ENCODE peak calls at places on chromosomes 12 and 14, in nine cellular contexts. One of them, this sample, is unnamed.

GRCh38 chr12:13609874-13610273 is 371.5 kb downstream of the GRIN2B start:
- DNase-seq in fibroblast of villous mesenchyme: no peak
- DNase-seq in AG04449: no peak
- DNase-seq in fibroblast of pulmonary artery: no peak
- DNase-seq in pancreas: no peak
- DNase-seq in fibroblast of lung: no peak
- DNase-seq in NB4: no peak
- DNase-seq in AG09309: no peak
- DNase-seq in AG10803: no peak
- DNase-seq in this sample: no peak

GRCh38 chr14:60970146-60970545 is 10.7 kb downstream of the TRMT5 start:
- DNase-seq in AG04449: no peak
- DNase-seq in AG09309: no peak
- DNase-seq in NB4: peak
- DNase-seq in fibroblast of pulmonary artery: no peak
- DNase-seq in pancreas: no peak
- DNase-seq in AG10803: no peak
- DNase-seq in fibroblast of lung: no peak
- DNase-seq in fibroblast of villous mesenchyme: no peak
- DNase-seq in this sample: no peak

GRCh38 chr12:2118061-2118460 is 65.3 kb downstream of the CACNA1C start:
- DNase-seq in fibroblast of villous mesenchyme: no peak
- DNase-seq in NB4: peak
- DNase-seq in fibroblast of lung: no peak
- DNase-seq in AG10803: no peak
- DNase-seq in pancreas: no peak
- DNase-seq in AG04449: no peak
- DNase-seq in fibroblast of pulmonary artery: no peak
- DNase-seq in AG09309: no peak
- DNase-seq in this sample: no peak

GRCh38 chr14:95237121-95237876 is 80.0 kb upstream of the DICER1 start:
- DNase-seq in pancreas: no peak
- DNase-seq in AG09309: no peak
- DNase-seq in AG04449: no peak
- DNase-seq in fibroblast of lung: no peak
- DNase-seq in AG10803: no peak
- DNase-seq in NB4: peak
- DNase-seq in fibroblast of villous mesenchyme: no peak
- DNase-seq in fibroblast of pulmonary artery: no peak
- DNase-seq in this sample: no peak

GRCh38 chr12:122999986-123000420 is 19.5 kb downstream of the ARL6IP4 start:
- DNase-seq in AG09309: no peak
- DNase-seq in fibroblast of villous mesenchyme: no peak
- DNase-seq in AG04449: no peak
- DNase-seq in fibroblast of lung: no peak
- DNase-seq in AG10803: no peak
- DNase-seq in fibroblast of pulmonary artery: no peak
- DNase-seq in NB4: peak
- DNase-seq in pancreas: no peak
- DNase-seq in this sample: no peak

GRCh38 chr12:2624543-2625266 is 170.1 kb upstream of the FKBP4 start:
- DNase-seq in AG09309: no peak
- DNase-seq in pancreas: no peak
- DNase-seq in NB4: peak
- DNase-seq in AG10803: no peak
- DNase-seq in fibroblast of lung: peak
- DNase-seq in fibroblast of pulmonary artery: no peak
- DNase-seq in AG04449: no peak
- DNase-seq in fibroblast of villous mesenchyme: peak
- DNase-seq in this sample: peak

GRCh38 chr12:100668939-100669536 is 95.6 kb downstream of the GAS2L3 start:
- DNase-seq in AG09309: peak
- DNase-seq in fibroblast of lung: peak
- DNase-seq in pancreas: peak
- DNase-seq in NB4: peak
- DNase-seq in AG10803: peak
- DNase-seq in AG04449: no peak
- DNase-seq in fibroblast of villous mesenchyme: peak
- DNase-seq in fibroblast of pulmonary artery: peak
- DNase-seq in this sample: peak

GRCh38 chr14:75806247-75806876 is 145.3 kb downstream of the TTLL5 start:
- DNase-seq in fibroblast of villous mesenchyme: no peak
- DNase-seq in AG10803: no peak
- DNase-seq in NB4: no peak
- DNase-seq in AG04449: no peak
- DNase-seq in pancreas: no peak
- DNase-seq in fibroblast of pulmonary artery: no peak
- DNase-seq in fibroblast of lung: no peak
- DNase-seq in AG09309: no peak
- DNase-seq in this sample: no peak

DNA sequence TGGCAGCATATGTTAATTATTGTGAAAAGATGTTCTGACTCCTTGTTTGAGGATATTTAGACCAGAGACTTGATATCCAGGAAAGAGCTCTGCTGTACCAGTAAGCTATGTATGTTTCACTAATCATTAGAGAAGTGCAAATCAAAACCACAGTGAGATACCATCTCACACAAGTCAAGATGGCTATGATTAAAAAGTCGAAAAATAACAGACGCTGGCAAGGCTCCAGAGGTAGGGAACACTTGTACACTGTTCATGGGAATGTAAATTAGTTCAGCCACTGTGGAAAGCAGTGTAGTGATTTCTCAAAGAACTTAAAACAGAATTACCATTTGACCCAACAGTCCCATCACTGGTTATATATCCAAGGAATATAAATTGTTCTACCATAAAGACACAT is 171.6 kb downstream of the DPY19L2 start:
- DNase-seq in AG04449: no peak
- DNase-seq in pancreas: no peak
- DNase-seq in NB4: no peak
- DNase-seq in AG10803: no peak
- DNase-seq in AG09309: no peak
- DNase-seq in fibroblast of pulmonary artery: no peak
- DNase-seq in fibroblast of lung: no peak
- DNase-seq in fibroblast of villous mesenchyme: no peak
- DNase-seq in this sample: no peak
- TF ChIP-seq CTCF in AG04449: no peak
- TF ChIP-seq CTCF in pancreas: no peak
- TF ChIP-seq CTCF in NB4: no peak
- TF ChIP-seq CTCF in AG10803: no peak
- TF ChIP-seq CTCF in AG09309: no peak
- TF ChIP-seq CTCF in fibroblast of pulmonary artery: no peak
- TF ChIP-seq CTCF in fibroblast of lung: no peak
- TF ChIP-seq CTCF in fibroblast of villous mesenchyme: no peak
- TF ChIP-seq CTCF in this sample: no peak

DNA sequence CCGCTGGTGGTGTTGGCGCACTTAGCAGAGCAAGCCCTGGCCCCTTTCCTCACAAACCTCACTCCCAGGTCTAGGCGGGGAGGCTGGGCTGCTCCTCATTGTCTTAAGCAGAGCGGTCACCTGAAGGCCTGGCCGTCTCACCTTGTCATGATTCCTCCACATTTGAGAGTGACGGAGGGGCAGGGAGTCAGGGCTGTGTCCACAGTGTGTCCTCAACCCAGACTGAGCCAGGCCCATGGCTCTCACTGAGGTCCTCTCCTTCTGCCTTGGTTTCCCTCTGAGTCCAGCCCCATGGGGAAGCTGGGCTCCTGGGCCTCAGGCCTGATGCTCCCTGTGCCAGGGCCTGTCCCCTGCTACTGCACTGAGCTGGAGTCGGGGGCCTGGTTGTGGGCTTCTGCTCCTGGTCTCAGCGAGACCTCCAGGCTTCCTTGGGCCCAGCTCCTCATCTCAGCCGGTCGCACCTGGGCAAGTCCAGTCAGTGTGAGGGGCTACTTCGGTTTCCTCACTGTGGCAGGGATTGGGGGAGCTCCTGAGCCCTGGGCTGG is 44.9 kb downstream of the KRT80 start:
- DNase-seq in AG04449: no peak
- DNase-seq in AG10803: no peak
- DNase-seq in fibroblast of lung: no peak
- DNase-seq in pancreas: no peak
- DNase-seq in fibroblast of pulmonary artery: no peak
- DNase-seq in fibroblast of villous mesenchyme: no peak
- DNase-seq in AG09309: no peak
- DNase-seq in NB4: no peak
- DNase-seq in this sample: no peak
- H3K4me3 ChIP-seq in AG04449: no peak
- H3K4me3 ChIP-seq in AG10803: peak
- H3K4me3 ChIP-seq in fibroblast of lung: no peak
- H3K4me3 ChIP-seq in pancreas: no peak
- H3K4me3 ChIP-seq in fibroblast of pulmonary artery: no peak
- H3K4me3 ChIP-seq in fibroblast of villous mesenchyme: no peak
- H3K4me3 ChIP-seq in AG09309: no peak
- H3K4me3 ChIP-seq in NB4: no peak
- H3K4me3 ChIP-seq in this sample: no peak

GRCh38 chr12:115859231-115859630 is 418.3 kb downstream of the MED13L start:
- DNase-seq in fibroblast of lung: no peak
- DNase-seq in fibroblast of villous mesenchyme: no peak
- DNase-seq in AG09309: no peak
- DNase-seq in AG04449: no peak
- DNase-seq in AG10803: no peak
- DNase-seq in NB4: no peak
- DNase-seq in fibroblast of pulmonary artery: no peak
- DNase-seq in pancreas: no peak
- DNase-seq in this sample: no peak
- TF ChIP-seq CTCF in fibroblast of lung: no peak
- TF ChIP-seq CTCF in fibroblast of villous mesenchyme: no peak
- TF ChIP-seq CTCF in AG09309: no peak
- TF ChIP-seq CTCF in AG04449: no peak
- TF ChIP-seq CTCF in AG10803: no peak
- TF ChIP-seq CTCF in NB4: no peak
- TF ChIP-seq CTCF in fibroblast of pulmonary artery: no peak
- TF ChIP-seq CTCF in pancreas: no peak
- TF ChIP-seq CTCF in this sample: no peak

GRCh38 chr12:77064891-77065360 is 443 bp downstream of the E2F7 start:
- DNase-seq in fibroblast of lung: no peak
- DNase-seq in AG10803: no peak
- DNase-seq in fibroblast of pulmonary artery: no peak
- DNase-seq in fibroblast of villous mesenchyme: no peak
- DNase-seq in AG04449: no peak
- DNase-seq in AG09309: no peak
- DNase-seq in NB4: no peak
- DNase-seq in pancreas: no peak
- DNase-seq in this sample: no peak

GRCh38 chr12:77060883-77061240 is 4.5 kb downstream of the E2F7 start:
- DNase-seq in NB4: no peak
- DNase-seq in fibroblast of villous mesenchyme: no peak
- DNase-seq in pancreas: no peak
- DNase-seq in AG10803: no peak
- DNase-seq in AG09309: no peak
- DNase-seq in fibroblast of lung: no peak
- DNase-seq in AG04449: no peak
- DNase-seq in fibroblast of pulmonary artery: no peak
- DNase-seq in this sample: no peak

GRCh38 chr12:77062396-77062795 is 3.0 kb downstream of the E2F7 start:
- DNase-seq in fibroblast of villous mesenchyme: peak
- DNase-seq in NB4: no peak
- DNase-seq in AG04449: no peak
- DNase-seq in fibroblast of lung: peak
- DNase-seq in pancreas: no peak
- DNase-seq in AG10803: no peak
- DNase-seq in AG09309: no peak
- DNase-seq in fibroblast of pulmonary artery: no peak
- DNase-seq in this sample: no peak

GRCh38 chr12:77065361-77066204 is at the start of gene E2F7:
- DNase-seq in AG10803: peak
- DNase-seq in NB4: peak
- DNase-seq in fibroblast of lung: peak
- DNase-seq in pancreas: peak
- DNase-seq in AG09309: peak
- DNase-seq in AG04449: no peak
- DNase-seq in fibroblast of pulmonary artery: peak
- DNase-seq in fibroblast of villous mesenchyme: peak
- DNase-seq in this sample: peak

DNA sequence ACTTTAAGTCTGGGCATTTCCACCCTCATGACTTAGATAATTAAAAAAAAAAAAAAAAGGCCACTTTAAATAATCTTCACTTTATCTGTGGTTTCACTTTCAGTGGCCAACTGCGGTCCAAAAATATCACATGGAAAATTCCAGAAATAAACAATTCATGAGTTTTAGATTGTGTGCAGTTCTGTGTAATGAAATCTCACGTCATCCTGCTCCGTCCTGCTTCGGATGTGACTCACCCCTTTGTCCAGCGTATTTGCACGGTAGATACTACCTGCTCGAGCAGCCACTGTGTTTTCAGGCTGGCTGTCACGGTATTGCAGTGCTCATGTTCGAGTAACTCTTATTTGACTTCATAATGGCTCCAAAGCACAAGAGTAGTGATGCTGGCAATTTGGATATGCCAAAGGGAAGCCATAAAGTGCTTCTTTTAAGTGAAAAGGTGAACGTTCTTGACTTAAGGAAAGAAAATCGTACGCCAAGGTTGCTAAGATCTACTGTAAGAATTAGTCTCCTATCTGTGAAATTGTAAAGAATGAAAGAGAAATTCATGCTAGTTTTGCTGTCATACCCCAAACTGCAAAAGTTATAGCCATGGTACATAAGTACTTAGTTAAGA is 2.4 kb downstream of the E2F7 start:
- DNase-seq in NB4: no peak
- DNase-seq in AG04449: no peak
- DNase-seq in fibroblast of pulmonary artery: peak
- DNase-seq in fibroblast of villous mesenchyme: peak
- DNase-seq in AG09309: no peak
- DNase-seq in pancreas: no peak
- DNase-seq in fibroblast of lung: peak
- DNase-seq in AG10803: no peak
- DNase-seq in this sample: no peak
- H3K4me3 ChIP-seq in NB4: no peak
- H3K4me3 ChIP-seq in AG04449: no peak
- H3K4me3 ChIP-seq in fibroblast of pulmonary artery: peak
- H3K4me3 ChIP-seq in fibroblast of villous mesenchyme: peak
- H3K4me3 ChIP-seq in AG09309: no peak
- H3K4me3 ChIP-seq in pancreas: no peak
- H3K4me3 ChIP-seq in fibroblast of lung: peak
- H3K4me3 ChIP-seq in AG10803: no peak
- H3K4me3 ChIP-seq in this sample: no peak

DNA sequence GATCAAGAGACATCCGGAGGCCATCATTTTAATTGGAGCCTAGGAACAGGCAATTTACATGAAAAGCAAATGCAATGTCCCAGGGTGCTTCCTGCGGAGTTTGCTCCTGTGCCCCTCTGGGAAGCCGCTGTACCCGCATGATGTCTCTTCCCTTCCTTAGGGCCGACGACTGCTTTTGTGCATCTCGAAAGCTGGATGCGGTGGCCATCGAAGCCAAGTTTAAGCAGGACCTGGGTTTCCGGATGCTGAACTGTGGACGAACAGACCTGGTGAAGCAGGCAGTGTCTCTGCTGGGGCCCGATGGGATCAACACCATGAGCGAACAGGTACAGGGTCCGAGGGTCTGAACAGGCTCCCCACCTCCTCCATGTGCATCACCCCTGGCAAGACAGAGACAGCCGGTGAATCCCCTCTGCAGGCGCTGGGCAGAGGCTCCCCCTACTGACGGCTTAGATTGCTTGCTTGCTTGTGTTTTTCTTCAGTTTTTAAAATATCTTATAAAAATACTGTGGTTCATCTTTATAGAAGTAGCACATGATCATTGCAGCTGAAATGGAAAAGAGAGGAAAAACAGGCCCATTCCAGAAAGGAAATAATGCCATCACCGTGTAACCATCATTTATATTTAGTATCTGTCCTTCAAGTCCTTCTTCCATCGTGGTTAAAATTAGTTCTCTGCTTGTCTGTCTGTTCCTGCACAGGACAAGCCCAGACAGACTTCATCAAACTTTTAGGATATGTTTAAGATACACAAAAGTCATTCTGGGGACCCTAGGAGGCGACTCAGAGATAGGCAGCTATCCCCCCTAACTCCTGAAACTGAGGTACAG is 75.4 kb upstream of the PWP1 start:
- DNase-seq in AG04449: no peak
- DNase-seq in pancreas: no peak
- DNase-seq in fibroblast of villous mesenchyme: peak
- DNase-seq in NB4: peak
- DNase-seq in fibroblast of lung: peak
- DNase-seq in fibroblast of pulmonary artery: peak
- DNase-seq in AG09309: no peak
- DNase-seq in AG10803: peak
- DNase-seq in this sample: peak
- TF ChIP-seq CTCF in AG04449: peak
- TF ChIP-seq CTCF in pancreas: no peak
- TF ChIP-seq CTCF in fibroblast of villous mesenchyme: peak
- TF ChIP-seq CTCF in NB4: peak
- TF ChIP-seq CTCF in fibroblast of lung: peak
- TF ChIP-seq CTCF in fibroblast of pulmonary artery: peak
- TF ChIP-seq CTCF in AG09309: peak
- TF ChIP-seq CTCF in AG10803: peak
- TF ChIP-seq CTCF in this sample: peak

This sample was measured in fibroblast of mammary gland.